ENCODE peak calls at places on chromosomes 6 and 20, in eight cellular contexts. One of them, this sample, is unnamed.

GRCh38 chr6:169162968-169163903 is 90.4 kb downstream of the THBS2 start:
- DNase-seq in fibroblast of lung: peak; percentile 97
- DNase-seq in fibroblast of pulmonary artery: peak; percentile 98
- DNase-seq in NB4: peak; percentile 70
- DNase-seq in breast epithelium: no peak
- DNase-seq in neural progenitor cell: no peak
- DNase-seq in choroid plexus epithelial cell: peak; percentile 91
- DNase-seq in endodermal cell: no peak
- DNase-seq in this sample: no peak

GRCh38 chr6:24936641-24937317 is 1.0 kb upstream of the RIPOR2 start:
- DNase-seq in breast epithelium: no peak
- DNase-seq in NB4: no peak
- DNase-seq in fibroblast of pulmonary artery: peak; percentile 12
- DNase-seq in fibroblast of lung: no peak
- DNase-seq in endodermal cell: no peak
- DNase-seq in choroid plexus epithelial cell: no peak
- DNase-seq in neural progenitor cell: no peak
- DNase-seq in this sample: peak; percentile 94

GRCh38 chr20:20491110-20491783 is 123.3 kb downstream of the INSM1 start:
- DNase-seq in fibroblast of pulmonary artery: peak; percentile 4
- DNase-seq in endodermal cell: no peak
- DNase-seq in breast epithelium: no peak
- DNase-seq in choroid plexus epithelial cell: peak; percentile 58
- DNase-seq in fibroblast of lung: peak; percentile 64
- DNase-seq in NB4: no peak
- DNase-seq in neural progenitor cell: no peak
- DNase-seq in this sample: no peak

GRCh38 chr20:10609276-10609675 is 64.5 kb downstream of the JAG1 start:
- DNase-seq in fibroblast of lung: peak; percentile 89
- DNase-seq in fibroblast of pulmonary artery: peak; percentile 90
- DNase-seq in neural progenitor cell: no peak
- DNase-seq in breast epithelium: no peak
- DNase-seq in NB4: no peak
- DNase-seq in choroid plexus epithelial cell: peak; percentile 90
- DNase-seq in endodermal cell: no peak
- DNase-seq in this sample: no peak

GRCh38 chr6:32288426-32288825 is 64.6 kb upstream of the NOTCH4 start:
- DNase-seq in endodermal cell: no peak
- DNase-seq in fibroblast of lung: no peak
- DNase-seq in fibroblast of pulmonary artery: no peak
- DNase-seq in neural progenitor cell: no peak
- DNase-seq in NB4: no peak
- DNase-seq in choroid plexus epithelial cell: no peak
- DNase-seq in breast epithelium: no peak
- DNase-seq in this sample: no peak

GRCh38 chr20:32456869-32457421 is 98.8 kb downstream of the ASXL1 start:
- DNase-seq in endodermal cell: peak; percentile 95
- DNase-seq in neural progenitor cell: peak; percentile 91
- DNase-seq in breast epithelium: no peak
- DNase-seq in fibroblast of pulmonary artery: peak; percentile 53
- DNase-seq in NB4: peak; percentile 40
- DNase-seq in fibroblast of lung: no peak
- DNase-seq in choroid plexus epithelial cell: peak; percentile 45
- DNase-seq in this sample: peak; percentile 41

GRCh38 chr6:10425973-10426780 is 11.3 kb upstream of the TFAP2A start:
- DNase-seq in endodermal cell: peak; percentile 76
- DNase-seq in fibroblast of pulmonary artery: no peak
- DNase-seq in NB4: peak; percentile 87
- DNase-seq in breast epithelium: peak; percentile 77
- DNase-seq in neural progenitor cell: peak; percentile 73
- DNase-seq in choroid plexus epithelial cell: peak; percentile 19
- DNase-seq in fibroblast of lung: no peak
- DNase-seq in this sample: peak; percentile 79

GRCh38 chr6:10745116-10745515 is 2.5 kb upstream of the TMEM14B start:
- DNase-seq in choroid plexus epithelial cell: no peak
- DNase-seq in endodermal cell: no peak
- DNase-seq in breast epithelium: no peak
- DNase-seq in neural progenitor cell: no peak
- DNase-seq in NB4: no peak
- DNase-seq in fibroblast of pulmonary artery: no peak
- DNase-seq in fibroblast of lung: no peak
- DNase-seq in this sample: no peak

GRCh38 chr20:16846011-16846410 is 97.9 kb downstream of the OTOR start:
- DNase-seq in breast epithelium: no peak
- DNase-seq in endodermal cell: no peak
- DNase-seq in fibroblast of pulmonary artery: no peak
- DNase-seq in NB4: no peak
- DNase-seq in fibroblast of lung: no peak
- DNase-seq in neural progenitor cell: no peak
- DNase-seq in choroid plexus epithelial cell: no peak
- DNase-seq in this sample: no peak

GRCh38 chr6:53869964-53870363 is 75.2 kb downstream of the LRRC1 start:
- DNase-seq in breast epithelium: no peak
- DNase-seq in neural progenitor cell: no peak
- DNase-seq in choroid plexus epithelial cell: peak; percentile 77
- DNase-seq in fibroblast of lung: no peak
- DNase-seq in NB4: no peak
- DNase-seq in endodermal cell: no peak
- DNase-seq in fibroblast of pulmonary artery: peak; percentile 13
- DNase-seq in this sample: no peak

GRCh38 chr6:56246941-56247653 is at the start of gene COL21A1:
- DNase-seq in fibroblast of lung: peak; percentile 45
- DNase-seq in neural progenitor cell: peak; percentile 89
- DNase-seq in endodermal cell: peak; percentile 96
- DNase-seq in choroid plexus epithelial cell: peak; percentile 46
- DNase-seq in fibroblast of pulmonary artery: no peak
- DNase-seq in breast epithelium: no peak
- DNase-seq in NB4: no peak
- DNase-seq in this sample: no peak

GRCh38 chr6:138529510-138529909 is 30.2 kb upstream of the NHSL1 start:
- DNase-seq in neural progenitor cell: peak; percentile 39
- DNase-seq in breast epithelium: no peak
- DNase-seq in fibroblast of lung: no peak
- DNase-seq in fibroblast of pulmonary artery: no peak
- DNase-seq in choroid plexus epithelial cell: no peak
- DNase-seq in NB4: no peak
- DNase-seq in endodermal cell: no peak
- DNase-seq in this sample: no peak

GRCh38 chr6:126050795-126051194 is 64.5 kb downstream of the TRMT11 start:
- DNase-seq in choroid plexus epithelial cell: no peak
- DNase-seq in NB4: no peak
- DNase-seq in fibroblast of lung: no peak
- DNase-seq in breast epithelium: no peak
- DNase-seq in endodermal cell: no peak
- DNase-seq in fibroblast of pulmonary artery: no peak
- DNase-seq in neural progenitor cell: no peak
- DNase-seq in this sample: no peak

GRCh38 chr6:160733045-160733646 is 31.1 kb downstream of the PLG start:
- DNase-seq in fibroblast of lung: peak; percentile 55
- DNase-seq in neural progenitor cell: peak; percentile 77
- DNase-seq in endodermal cell: peak; percentile 74
- DNase-seq in choroid plexus epithelial cell: peak; percentile 62
- DNase-seq in breast epithelium: no peak
- DNase-seq in fibroblast of pulmonary artery: peak; percentile 51
- DNase-seq in NB4: peak; percentile 65
- DNase-seq in this sample: peak; percentile 82

GRCh38 chr6:143740213-143740612 is 62.4 kb downstream of the PHACTR2 start:
- DNase-seq in NB4: no peak
- DNase-seq in neural progenitor cell: no peak
- DNase-seq in breast epithelium: no peak
- DNase-seq in fibroblast of pulmonary artery: no peak
- DNase-seq in fibroblast of lung: no peak
- DNase-seq in endodermal cell: no peak
- DNase-seq in choroid plexus epithelial cell: no peak
- DNase-seq in this sample: no peak

GRCh38 chr6:81997091-81997926 is 244.8 kb upstream of the TENT5A start:
- DNase-seq in fibroblast of pulmonary artery: peak; percentile 82
- DNase-seq in breast epithelium: no peak
- DNase-seq in endodermal cell: no peak
- DNase-seq in neural progenitor cell: no peak
- DNase-seq in fibroblast of lung: peak; percentile 85
- DNase-seq in choroid plexus epithelial cell: peak; percentile 89
- DNase-seq in NB4: peak; percentile 34
- DNase-seq in this sample: peak; percentile 40

GRCh38 chr20:34524426-34524825 is 8.2 kb downstream of the DYNLRB1 start:
- DNase-seq in breast epithelium: no peak
- DNase-seq in choroid plexus epithelial cell: no peak
- DNase-seq in fibroblast of pulmonary artery: no peak
- DNase-seq in endodermal cell: no peak
- DNase-seq in NB4: no peak
- DNase-seq in fibroblast of lung: no peak
- DNase-seq in neural progenitor cell: no peak
- DNase-seq in this sample: no peak

GRCh38 chr20:58112017-58112781 is 116.3 kb downstream of the ANKRD60 start:
- DNase-seq in endodermal cell: no peak
- DNase-seq in choroid plexus epithelial cell: peak; percentile 67
- DNase-seq in fibroblast of pulmonary artery: peak; percentile 16
- DNase-seq in NB4: peak; percentile 40
- DNase-seq in fibroblast of lung: peak; percentile 56
- DNase-seq in breast epithelium: no peak
- DNase-seq in neural progenitor cell: no peak
- DNase-seq in this sample: peak; percentile 26

GRCh38 chr6:28794175-28795002 is 129.4 kb downstream of the TRIM27 start:
- DNase-seq in endodermal cell: peak; percentile 83
- DNase-seq in breast epithelium: no peak
- DNase-seq in fibroblast of lung: peak; percentile 38
- DNase-seq in neural progenitor cell: peak; percentile 87
- DNase-seq in NB4: peak; percentile 85
- DNase-seq in choroid plexus epithelial cell: peak; percentile 63
- DNase-seq in fibroblast of pulmonary artery: peak; percentile 58
- DNase-seq in this sample: peak; percentile 54

GRCh38 chr6:26205161-26205624 is 118.0 kb downstream of the HFE start:
- DNase-seq in choroid plexus epithelial cell: peak; percentile 94
- DNase-seq in neural progenitor cell: peak; percentile 89
- DNase-seq in NB4: peak; percentile 93
- DNase-seq in fibroblast of pulmonary artery: peak; percentile 95
- DNase-seq in endodermal cell: peak; percentile 86
- DNase-seq in fibroblast of lung: peak; percentile 92
- DNase-seq in breast epithelium: peak; percentile 82
- DNase-seq in this sample: peak; percentile 94

GRCh38 chr6:136067731-136068341 is 182.3 kb downstream of the MTFR2 start:
- DNase-seq in NB4: no peak
- DNase-seq in choroid plexus epithelial cell: peak; percentile 77
- DNase-seq in endodermal cell: peak; percentile 79
- DNase-seq in breast epithelium: no peak
- DNase-seq in fibroblast of lung: peak; percentile 39
- DNase-seq in neural progenitor cell: peak; percentile 41
- DNase-seq in fibroblast of pulmonary artery: peak; percentile 64
- DNase-seq in this sample: no peak

GRCh38 chr20:24585796-24586522 is 116.5 kb downstream of the SYNDIG1 start:
- DNase-seq in NB4: no peak
- DNase-seq in breast epithelium: no peak
- DNase-seq in choroid plexus epithelial cell: no peak
- DNase-seq in neural progenitor cell: no peak
- DNase-seq in fibroblast of lung: no peak
- DNase-seq in endodermal cell: no peak
- DNase-seq in fibroblast of pulmonary artery: no peak
- DNase-seq in this sample: no peak

GRCh38 chr20:24502184-24502583 is 32.8 kb downstream of the SYNDIG1 start:
- DNase-seq in NB4: no peak
- DNase-seq in neural progenitor cell: no peak
- DNase-seq in endodermal cell: no peak
- DNase-seq in choroid plexus epithelial cell: peak; percentile 88
- DNase-seq in breast epithelium: no peak
- DNase-seq in fibroblast of lung: peak; percentile 19
- DNase-seq in fibroblast of pulmonary artery: peak; percentile 38
- DNase-seq in this sample: no peak

GRCh38 chr6:75208564-75209431 is 2.9 kb upstream of the COL12A1 start:
- DNase-seq in fibroblast of pulmonary artery: peak; percentile 88
- DNase-seq in endodermal cell: peak; percentile 96
- DNase-seq in choroid plexus epithelial cell: peak; percentile 90
- DNase-seq in NB4: peak; percentile 82
- DNase-seq in breast epithelium: peak; percentile 87
- DNase-seq in fibroblast of lung: peak; percentile 87
- DNase-seq in neural progenitor cell: peak; percentile 90
- DNase-seq in this sample: peak; percentile 79

GRCh38 chr20:56411759-56412472 is at the start of gene CASS4:
- DNase-seq in breast epithelium: no peak
- DNase-seq in choroid plexus epithelial cell: peak; percentile 96
- DNase-seq in NB4: peak; percentile 84
- DNase-seq in fibroblast of pulmonary artery: peak; percentile 97
- DNase-seq in endodermal cell: no peak
- DNase-seq in neural progenitor cell: no peak
- DNase-seq in fibroblast of lung: peak; percentile 93
- DNase-seq in this sample: no peak
- H3K4me3 ChIP-seq in breast epithelium: peak within 1 kb of the TSS; percentile 14
- H3K4me3 ChIP-seq in choroid plexus epithelial cell: peak within 1 kb of the TSS; percentile 62
- H3K4me3 ChIP-seq in NB4: peak within 1 kb of the TSS; percentile 57
- H3K4me3 ChIP-seq in fibroblast of pulmonary artery: peak within 1 kb of the TSS; percentile 40
- H3K4me3 ChIP-seq in endodermal cell: no peak within 1 kb of the TSS
- H3K4me3 ChIP-seq in neural progenitor cell: no peak within 1 kb of the TSS
- H3K4me3 ChIP-seq in fibroblast of lung: peak within 1 kb of the TSS; percentile 72
- H3K4me3 ChIP-seq in this sample: no peak within 1 kb of the TSS

DNA sequence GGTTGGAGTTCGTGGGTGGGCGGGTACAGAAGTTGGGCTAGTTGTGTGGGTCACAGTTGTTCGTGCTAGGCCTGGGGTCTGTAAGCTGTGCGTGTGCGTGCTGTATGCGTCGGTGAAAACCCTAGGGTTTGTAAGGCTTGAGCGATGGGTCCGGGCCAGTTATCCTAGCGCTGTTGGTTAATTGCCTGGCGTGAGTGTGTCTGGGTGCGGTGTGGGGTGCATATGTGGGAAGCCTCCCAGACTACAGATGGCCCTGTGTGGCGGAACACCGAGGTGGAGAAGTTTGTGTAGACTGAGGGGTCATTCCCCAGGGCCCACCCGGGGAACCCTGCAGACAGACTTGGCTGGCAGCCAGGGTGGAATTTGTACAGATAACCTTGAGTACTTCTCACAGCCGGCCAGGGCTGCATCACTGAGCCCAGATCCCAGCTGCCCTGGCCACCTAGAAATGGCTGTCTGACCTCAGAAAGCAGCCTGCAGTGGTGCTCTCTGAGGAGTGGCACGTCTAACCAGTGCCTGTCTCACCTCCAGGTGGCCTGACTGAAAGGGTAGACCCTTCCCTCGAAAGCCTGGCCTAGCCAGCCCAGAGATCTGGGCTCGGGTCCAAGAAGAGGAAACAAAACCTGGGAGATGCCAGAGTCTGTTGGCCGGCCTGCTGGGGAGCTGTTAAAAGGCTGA is 1.8 kb downstream of the TGIF2 start:
- DNase-seq in choroid plexus epithelial cell: peak; percentile 60
- DNase-seq in breast epithelium: peak; percentile 59
- DNase-seq in fibroblast of pulmonary artery: peak; percentile 61
- DNase-seq in NB4: peak; percentile 66
- DNase-seq in fibroblast of lung: peak; percentile 45
- DNase-seq in endodermal cell: peak; percentile 87
- DNase-seq in neural progenitor cell: peak; percentile 36
- DNase-seq in this sample: peak; percentile 51
- TF ChIP-seq CTCF in choroid plexus epithelial cell: no peak
- TF ChIP-seq CTCF in breast epithelium: no peak
- TF ChIP-seq CTCF in fibroblast of pulmonary artery: no peak
- TF ChIP-seq CTCF in NB4: no peak
- TF ChIP-seq CTCF in fibroblast of lung: no peak
- TF ChIP-seq CTCF in endodermal cell: peak; percentile 48
- TF ChIP-seq CTCF in neural progenitor cell: no peak
- TF ChIP-seq CTCF in this sample: peak; percentile 7

GRCh38 chr6:1802495-1803395 is 193.0 kb downstream of the FOXC1 start:
- DNase-seq in endodermal cell: no peak
- DNase-seq in NB4: no peak
- DNase-seq in breast epithelium: no peak
- DNase-seq in neural progenitor cell: no peak
- DNase-seq in fibroblast of lung: no peak
- DNase-seq in fibroblast of pulmonary artery: no peak
- DNase-seq in choroid plexus epithelial cell: peak; percentile 41
- DNase-seq in this sample: no peak
- H3K4me3 ChIP-seq in endodermal cell: no peak overlapping the region
- H3K4me3 ChIP-seq in NB4: no peak overlapping the region
- H3K4me3 ChIP-seq in breast epithelium: no peak overlapping the region
- H3K4me3 ChIP-seq in neural progenitor cell: no peak overlapping the region
- H3K4me3 ChIP-seq in fibroblast of lung: no peak overlapping the region
- H3K4me3 ChIP-seq in fibroblast of pulmonary artery: no peak overlapping the region
- H3K4me3 ChIP-seq in choroid plexus epithelial cell: peak overlapping the region; percentile 30
- H3K4me3 ChIP-seq in this sample: no peak overlapping the region

GRCh38 chr6:157323114-157323923 is at the start of gene TMEM242:
- DNase-seq in neural progenitor cell: peak; percentile 92
- DNase-seq in fibroblast of lung: peak; percentile 96
- DNase-seq in breast epithelium: peak; percentile 92
- DNase-seq in endodermal cell: peak; percentile 98
- DNase-seq in choroid plexus epithelial cell: peak; percentile 97
- DNase-seq in NB4: peak; percentile 98
- DNase-seq in fibroblast of pulmonary artery: peak; percentile 97
- DNase-seq in this sample: peak; percentile 96
- TF ChIP-seq CTCF in neural progenitor cell: peak; percentile 28
- TF ChIP-seq CTCF in fibroblast of lung: peak; percentile 41
- TF ChIP-seq CTCF in breast epithelium: peak; percentile 21
- TF ChIP-seq CTCF in endodermal cell: peak; percentile 50
- TF ChIP-seq CTCF in choroid plexus epithelial cell: peak; percentile 59
- TF ChIP-seq CTCF in NB4: peak; percentile 10
- TF ChIP-seq CTCF in fibroblast of pulmonary artery: peak; percentile 40
- TF ChIP-seq CTCF in this sample: no peak

This sample was measured in GM12865.